ENCODE peak calls at places on chromosomes 4 and X, in seven cellular contexts. N is PC-9, V is mesendoderm, T is left lung, Y is NT2/D1, I is lower lobe of right lung, C is neural progenitor cell. L is an unnamed sample.

GRCh38 chrX:11137543-11138139 is 26.5 kb downstream of the HCCS start:
- DNase-seq in N (no peak), V (peak), T (no peak), Y (no peak), I (no peak), C (peak), L (no peak)

GRCh38 chrX:17590892-17591740 is 146.2 kb upstream of the SCML1 start:
- DNase-seq in N (peak), V (peak), T (peak), Y (peak), I (peak), C (peak), L (peak)

GRCh38 chr4:80232707-80233370 is 33.6 kb upstream of the FGF5 start:
- DNase-seq in N (no peak), V (no peak), T (no peak), Y (no peak), I (no peak), C (no peak), L (no peak)

GRCh38 chr4:98996056-98996941 is 778 bp downstream of the METAP1 start:
- DNase-seq in N (peak), V (peak), T (peak), Y (no peak), I (no peak), C (peak), L (no peak)

GRCh38 chr4:89303177-89303576 is 4.4 kb downstream of the GPRIN3 start:
- DNase-seq in N (no peak), V (no peak), T (no peak), Y (no peak), I (peak), C (no peak), L (no peak)

GRCh38 chr4:121706595-121707021 is 9.8 kb upstream of the ANXA5 start:
- DNase-seq in N (no peak), V (no peak), T (no peak), Y (no peak), I (no peak), C (no peak), L (no peak)

GRCh38 chr4:169033660-169034059 is 23.6 kb upstream of the CBR4 start:
- DNase-seq in N (no peak), V (no peak), T (no peak), Y (no peak), I (no peak), C (no peak), L (no peak)

GRCh38 chr4:87005369-87005689 is 70.5 kb downstream of the AFF1 start:
- DNase-seq in N (no peak), V (no peak), T (no peak), Y (no peak), I (no peak), C (no peak), L (no peak)

GRCh38 chrX:23052324-23052723 is 52.6 kb downstream of the DDX53 start:
- DNase-seq in N (no peak), V (peak), T (no peak), Y (peak), I (no peak), C (no peak), L (no peak)

GRCh38 chrX:113726466-113726865 is 857.4 kb upstream of the HTR2C start:
- DNase-seq in N (no peak), V (no peak), T (no peak), Y (no peak), I (no peak), C (no peak), L (no peak)

GRCh38 chr4:177293208-177294018 is 16.3 kb upstream of the NEIL3 start:
- DNase-seq in N (no peak), V (no peak), T (no peak), Y (no peak), I (no peak), C (no peak), L (no peak)

GRCh38 chr4:175674219-175674618 is 137.8 kb downstream of the GPM6A start:
- DNase-seq in N (no peak), V (no peak), T (no peak), Y (peak), I (no peak), C (no peak), L (no peak)

DNA sequence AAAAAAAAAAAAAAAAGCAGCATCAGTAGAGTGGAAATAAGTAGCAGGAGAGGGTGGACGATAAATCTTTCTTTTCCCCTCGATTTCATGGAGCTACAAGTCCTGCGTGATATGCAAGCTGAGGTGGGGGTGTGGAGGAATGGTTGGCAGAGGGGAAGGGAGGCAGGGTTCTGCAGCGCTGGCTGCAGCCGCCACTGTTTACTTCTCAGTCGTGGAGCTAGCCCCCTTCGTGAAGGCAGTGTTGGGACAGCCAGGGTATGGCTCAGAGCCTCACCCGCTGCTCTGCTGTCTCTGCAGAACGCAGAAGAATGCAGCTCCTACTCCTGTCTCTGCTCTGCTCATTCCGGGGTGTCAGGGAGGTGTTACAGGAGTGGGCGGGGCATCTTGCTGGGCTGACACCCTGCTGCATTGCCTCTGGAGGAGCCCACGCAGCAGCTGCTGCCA is 140.6 kb downstream of the GPM6A start:
- DNase-seq in N (peak), V (peak), T (no peak), Y (peak), I (no peak), C (peak), L (no peak)
- H3K4me3 ChIP-seq in N (peak), V (no peak), T (no peak), Y (no peak), I (no peak), C (peak), L (peak)

GRCh38 chr4:174038481-174038880 is 245.0 kb downstream of the FBXO8 start:
- DNase-seq in N (no peak), V (no peak), T (no peak), Y (no peak), I (no peak), C (no peak), L (no peak)

GRCh38 chr4:174036563-174036962 is 246.9 kb downstream of the FBXO8 start:
- DNase-seq in N (no peak), V (no peak), T (no peak), Y (no peak), I (no peak), C (no peak), L (no peak)

GRCh38 chr4:174036111-174036510 is 247.4 kb downstream of the FBXO8 start:
- DNase-seq in N (no peak), V (peak), T (no peak), Y (no peak), I (no peak), C (no peak), L (no peak)

GRCh38 chr4:174037049-174037448 is 246.4 kb downstream of the FBXO8 start:
- DNase-seq in N (no peak), V (no peak), T (no peak), Y (no peak), I (no peak), C (no peak), L (no peak)

GRCh38 chr4:174037631-174038030 is 245.8 kb downstream of the FBXO8 start:
- DNase-seq in N (no peak), V (peak), T (no peak), Y (no peak), I (no peak), C (no peak), L (no peak)
- H3K4me3 ChIP-seq in N (no peak), V (no peak), T (no peak), Y (no peak), I (no peak), C (no peak), L (no peak)

GRCh38 chrX:107934262-107934661 is 47.9 kb downstream of the TEX13B start:
- DNase-seq in N (no peak), V (no peak), T (no peak), Y (no peak), I (no peak), C (no peak), L (no peak)

GRCh38 chrX:107935664-107936433 is 46.3 kb downstream of the TEX13B start:
- DNase-seq in N (peak), V (peak), T (no peak), Y (no peak), I (no peak), C (peak), L (no peak)

GRCh38 chrX:107940095-107940494 is 42.1 kb downstream of the TEX13B start:
- DNase-seq in N (no peak), V (peak), T (no peak), Y (no peak), I (no peak), C (no peak), L (no peak)

GRCh38 chrX:107936434-107936730 is 45.8 kb downstream of the TEX13B start:
- DNase-seq in N (no peak), V (no peak), T (no peak), Y (no peak), I (no peak), C (no peak), L (no peak)

DNA sequence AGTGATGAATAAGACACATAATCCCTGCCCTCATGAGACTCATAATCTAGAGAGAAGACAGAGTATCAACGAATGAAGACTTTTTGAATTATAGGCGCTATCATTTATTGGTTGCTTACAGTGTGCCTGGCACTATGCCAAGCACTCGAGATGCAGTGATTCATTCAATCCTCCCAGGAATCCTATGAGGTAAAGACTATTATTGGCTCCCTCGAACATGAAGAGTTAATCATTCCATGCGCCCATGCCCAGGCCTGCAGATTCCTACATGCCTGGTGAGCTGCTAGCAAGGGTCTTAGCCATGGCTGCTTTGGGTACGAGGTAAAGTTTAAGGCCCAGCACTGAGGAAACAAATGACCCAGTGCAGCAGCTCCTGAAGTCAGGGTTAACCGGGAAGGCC is 47.0 kb downstream of the TEX13B start:
- DNase-seq in N (no peak), V (peak), T (no peak), Y (no peak), I (no peak), C (no peak), L (no peak)
- H3K4me3 ChIP-seq in N (peak), V (no peak), T (no peak), Y (no peak), I (no peak), C (no peak), L (peak)

GRCh38 chr4:110184791-110185155 is 13.6 kb downstream of the ELOVL6 start:
- DNase-seq in N (no peak), V (no peak), T (no peak), Y (no peak), I (no peak), C (no peak), L (no peak)
- H3K4me3 ChIP-seq in N (no peak), V (no peak), T (no peak), Y (no peak), I (no peak), C (no peak), L (no peak)

GRCh38 chr4:13538427-13538973 is 5.8 kb downstream of the NKX3-2 start:
- DNase-seq in N (no peak), V (no peak), T (no peak), Y (no peak), I (no peak), C (no peak), L (no peak)

GRCh38 chr4:13539047-13539720 is 5.1 kb downstream of the NKX3-2 start:
- DNase-seq in N (no peak), V (no peak), T (no peak), Y (no peak), I (no peak), C (peak), L (no peak)

GRCh38 chr4:13540446-13541175 is 3.7 kb downstream of the NKX3-2 start:
- DNase-seq in N (no peak), V (no peak), T (no peak), Y (no peak), I (no peak), C (no peak), L (no peak)

GRCh38 chr4:13541176-13541604 is 3.1 kb downstream of the NKX3-2 start:
- DNase-seq in N (no peak), V (no peak), T (no peak), Y (no peak), I (no peak), C (no peak), L (no peak)

GRCh38 chr4:13539721-13540445 is 4.4 kb downstream of the NKX3-2 start:
- DNase-seq in N (no peak), V (no peak), T (no peak), Y (no peak), I (no peak), C (no peak), L (no peak)
- H3K4me3 ChIP-seq in N (no peak), V (no peak), T (no peak), Y (no peak), I (no peak), C (peak), L (no peak)

GRCh38 chr4:15965325-15965724 is 2.4 kb upstream of the FGFBP2 start:
- DNase-seq in N (no peak), V (no peak), T (no peak), Y (no peak), I (no peak), C (no peak), L (no peak)

GRCh38 chr4:15964159-15964558 is 1.2 kb upstream of the FGFBP2 start:
- DNase-seq in N (no peak), V (peak), T (no peak), Y (no peak), I (no peak), C (no peak), L (no peak)

GRCh38 chr4:15963568-15963967 is 593 bp upstream of the FGFBP2 start:
- DNase-seq in N (no peak), V (no peak), T (no peak), Y (no peak), I (peak), C (no peak), L (no peak)

GRCh38 chr4:15963001-15963451 is at the start of gene FGFBP2:
- DNase-seq in N (no peak), V (peak), T (no peak), Y (peak), I (peak), C (peak), L (peak)

DNA sequence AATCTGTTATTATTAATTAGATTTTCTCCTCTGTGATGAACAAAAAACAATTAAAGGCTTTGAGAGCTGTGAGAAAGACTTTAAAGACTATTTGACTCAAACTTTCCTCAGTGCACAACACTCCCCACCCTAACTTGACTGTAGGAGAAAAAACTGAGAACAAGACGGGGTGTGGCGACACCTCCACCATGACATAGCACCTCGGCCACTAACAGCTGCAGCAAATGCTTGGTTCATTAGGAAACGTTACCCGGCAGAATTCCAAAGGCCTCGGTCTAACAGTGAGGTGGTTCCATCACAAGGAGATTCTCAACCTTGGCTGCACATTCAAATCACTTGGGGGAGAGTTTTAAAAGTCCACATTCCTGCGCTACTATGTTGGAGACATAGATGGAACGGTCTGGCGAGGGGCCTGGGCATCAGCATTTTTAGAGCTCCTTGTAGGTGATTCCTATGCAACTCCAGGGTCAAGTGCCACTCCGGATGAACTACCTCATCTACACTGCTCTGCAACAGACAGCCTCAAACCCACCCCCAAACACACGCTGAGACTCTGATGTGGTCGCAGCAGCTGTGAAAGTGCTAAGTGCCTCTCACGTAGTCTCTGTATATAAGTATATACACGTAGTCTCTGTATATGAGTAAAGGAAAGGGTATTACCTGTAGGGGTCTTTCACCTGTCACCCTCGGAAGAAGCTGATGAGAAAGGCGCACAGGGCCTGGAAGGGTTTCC is 1.0 kb downstream of the FGFBP2 start:
- DNase-seq in N (no peak), V (peak), T (no peak), Y (no peak), I (no peak), C (no peak), L (no peak)
- H3K4me3 ChIP-seq in N (no peak), V (no peak), T (no peak), Y (no peak), I (no peak), C (no peak), L (no peak)

DNA sequence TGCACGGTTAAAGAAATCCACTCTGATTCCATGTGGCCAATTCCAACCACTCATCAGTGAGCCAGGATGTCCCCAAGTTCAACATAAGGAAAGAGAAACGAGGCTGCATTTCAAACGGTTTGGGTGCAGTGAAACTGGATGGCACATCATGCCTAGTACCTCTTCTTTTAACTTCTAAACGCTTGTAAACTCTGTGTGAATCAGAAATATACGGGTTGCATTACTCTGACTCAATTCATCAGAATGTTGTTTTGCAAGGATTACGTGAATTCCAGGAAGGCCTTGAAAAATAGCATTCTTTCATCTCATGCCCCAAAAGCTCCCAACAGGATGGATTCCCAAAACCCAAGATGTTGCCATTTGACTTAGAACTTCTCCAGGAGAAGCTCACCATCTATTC is 270.4 kb downstream of the LDB2 start:
- DNase-seq in N (no peak), V (peak), T (no peak), Y (no peak), I (no peak), C (no peak), L (no peak)
- H3K4me3 ChIP-seq in N (no peak), V (no peak), T (no peak), Y (no peak), I (no peak), C (no peak), L (no peak)

DNA sequence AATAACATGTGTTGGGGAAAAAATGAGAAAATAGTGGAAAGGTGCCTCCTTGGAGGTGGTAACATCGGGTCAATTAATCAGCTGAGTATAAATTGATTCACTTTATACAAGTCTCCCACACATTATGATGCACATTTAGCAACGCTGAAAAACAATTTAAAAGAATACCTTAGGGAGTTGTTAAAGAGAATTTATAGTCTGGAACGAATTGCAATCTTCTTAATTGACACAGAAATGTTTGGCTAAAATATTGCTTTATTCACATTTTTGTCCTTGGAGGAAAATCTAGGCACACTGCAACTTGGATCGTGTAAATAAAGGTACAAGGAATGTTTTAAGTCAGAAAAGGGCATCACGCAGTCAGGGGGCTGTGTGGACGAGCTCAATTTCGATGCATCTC is 84.2 kb downstream of the HPRT1 start:
- DNase-seq in N (no peak), V (no peak), T (no peak), Y (no peak), I (no peak), C (no peak), L (no peak)
- H3K4me3 ChIP-seq in N (no peak), V (no peak), T (no peak), Y (peak), I (no peak), C (peak), L (peak)

GRCh38 chr4:27930291-27930690 is 1069.7 kb downstream of the STIM2 start:
- DNase-seq in N (no peak), V (no peak), T (no peak), Y (no peak), I (no peak), C (no peak), L (no peak)
- H3K4me3 ChIP-seq in N (no peak), V (no peak), T (no peak), Y (no peak), I (no peak), C (no peak), L (no peak)

DNA sequence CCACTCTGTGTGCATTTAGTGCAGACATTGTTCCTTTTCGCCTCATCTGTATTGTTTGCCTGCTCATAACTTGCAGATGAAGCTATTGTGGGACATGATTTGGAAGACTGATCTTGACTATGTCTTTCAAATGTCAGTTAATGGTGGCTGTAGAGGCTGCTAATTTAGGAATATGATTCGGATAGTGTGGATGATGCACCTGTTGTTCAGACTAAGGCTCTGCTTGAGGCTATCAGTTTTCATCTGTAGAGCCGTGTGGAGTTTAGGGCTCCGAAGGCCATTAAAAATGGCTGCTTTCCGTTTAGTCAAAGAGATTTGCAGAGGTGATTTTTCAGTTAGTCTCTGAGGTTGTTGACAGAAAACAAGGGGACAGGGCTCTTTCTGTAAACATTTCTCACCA is 102.0 kb downstream of the GBA3 start:
- DNase-seq in N (no peak), V (no peak), T (no peak), Y (no peak), I (no peak), C (no peak), L (no peak)
- H3K4me3 ChIP-seq in N (no peak), V (no peak), T (no peak), Y (no peak), I (no peak), C (no peak), L (no peak)

L was measured in stomach.